ENCODE peak calls at places on chromosomes 3 and 15, in eight cellular contexts. H, S, Q, E, K, O, W and P are unnamed samples.

GRCh38 chr15:96771035-96771434 is 440.5 kb downstream of the NR2F2 start:
- DNase-seq in W (no peak), O (no peak), H (no peak), Q (no peak), S (no peak), K (no peak), E (no peak), P (no peak)

GRCh38 chr15:39957481-39957880 is 23.6 kb downstream of the EIF2AK4 start:
- DNase-seq in E (no peak), K (no peak), Q (no peak), W (no peak), O (no peak), H (no peak), S (no peak), P (no peak)

GRCh38 chr15:38440353-38441129 is 13.4 kb upstream of the FAM98B start:
- DNase-seq in W (no peak), K (no peak), H (peak; percentile 56), S (peak; percentile 34), E (peak; percentile 32), Q (peak; percentile 61), O (peak; percentile 26), P (peak; percentile 20)

GRCh38 chr3:31102196-31102879 is 207.9 kb upstream of the GADL1 start:
- DNase-seq in Q (no peak), W (no peak), O (no peak), S (no peak), H (no peak), K (no peak), E (no peak), P (no peak)

GRCh38 chr3:109396811-109397210 is 59.5 kb upstream of the DPPA4 start:
- DNase-seq in E (no peak), H (no peak), W (no peak), S (no peak), K (no peak), Q (no peak), O (no peak), P (no peak)

GRCh38 chr3:188947983-188948657 is 223.7 kb upstream of the TPRG1 start:
- DNase-seq in E (peak; percentile 97), S (peak; percentile 99), Q (peak; percentile 91), O (peak; percentile 100), H (peak; percentile 96), K (peak; percentile 95), W (peak; percentile 94), P (peak; percentile 98)

GRCh38 chr3:84958495-84959469 is at the start of gene CADM2:
- DNase-seq in Q (peak; percentile 95), H (peak; percentile 94), W (peak; percentile 88), E (peak; percentile 86), O (peak; percentile 86), S (peak; percentile 79), K (peak; percentile 90), P (peak; percentile 93)

GRCh38 chr3:71185733-71186455 is 397.6 kb downstream of the FOXP1 start:
- DNase-seq in E (no peak), K (no peak), Q (no peak), O (no peak), S (no peak), H (no peak), W (no peak), P (no peak)

GRCh38 chr15:100108346-100108745 is 233.4 kb downstream of the ADAMTS17 start:
- DNase-seq in W (no peak), O (no peak), S (peak; percentile 4), E (no peak), H (no peak), Q (no peak), K (no peak), P (no peak)

GRCh38 chr15:85667491-85668424 is 127.0 kb downstream of the KLHL25 start:
- DNase-seq in Q (peak; percentile 59), O (peak; percentile 53), W (peak; percentile 68), K (no peak), E (no peak), H (no peak), S (peak; percentile 76), P (no peak)

GRCh38 chr3:149554826-149555225 is 80.3 kb downstream of the TM4SF4 start:
- DNase-seq in S (no peak), K (no peak), W (no peak), E (no peak), Q (no peak), H (no peak), O (no peak), P (no peak)

GRCh38 chr15:68106656-68107055 is 52.5 kb downstream of the PIAS1 start:
- DNase-seq in E (no peak), Q (peak; percentile 11), K (no peak), O (no peak), S (no peak), H (no peak), W (no peak), P (no peak)

GRCh38 chr15:93308026-93308670 is 219.1 kb upstream of the RGMA start:
- DNase-seq in Q (no peak), H (no peak), E (no peak), W (no peak), K (no peak), S (no peak), O (no peak), P (no peak)

GRCh38 chr15:71013446-71013845 is 101.8 kb upstream of the THSD4 start:
- DNase-seq in O (no peak), E (no peak), W (no peak), Q (no peak), H (no peak), S (no peak), K (no peak), P (no peak)

GRCh38 chr3:14299767-14300166 is 102.6 kb upstream of the SLC6A6 start:
- DNase-seq in K (no peak), Q (no peak), H (no peak), E (no peak), S (no peak), O (no peak), W (no peak), P (no peak)

GRCh38 chr3:104291437-104291851 is 1075.3 kb upstream of the ALCAM start:
- DNase-seq in W (no peak), O (no peak), H (no peak), Q (no peak), S (no peak), E (no peak), K (no peak), P (no peak)

GRCh38 chr3:150238043-150238802 is 169.9 kb upstream of the TSC22D2 start:
- DNase-seq in H (no peak), Q (peak; percentile 69), E (no peak), S (no peak), K (no peak), O (no peak), W (no peak), P (peak; percentile 66)

GRCh38 chr3:137770066-137770805 is 6.1 kb downstream of the SOX14 start:
- DNase-seq in K (no peak), S (no peak), O (no peak), Q (no peak), H (peak; percentile 34), E (no peak), W (no peak), P (no peak)

GRCh38 chr3:137770821-137771399 is 6.8 kb downstream of the SOX14 start:
- DNase-seq in E (no peak), Q (no peak), H (no peak), W (no peak), O (no peak), S (no peak), K (no peak), P (no peak)

GRCh38 chr3:137768361-137769320 is 4.5 kb downstream of the SOX14 start:
- DNase-seq in O (no peak), H (peak; percentile 41), W (no peak), S (no peak), Q (no peak), E (no peak), K (no peak), P (no peak)

GRCh38 chr3:137768021-137768360 is 3.9 kb downstream of the SOX14 start:
- DNase-seq in H (peak; percentile 26), K (no peak), O (no peak), E (no peak), Q (no peak), W (no peak), S (no peak), P (no peak)

DNA sequence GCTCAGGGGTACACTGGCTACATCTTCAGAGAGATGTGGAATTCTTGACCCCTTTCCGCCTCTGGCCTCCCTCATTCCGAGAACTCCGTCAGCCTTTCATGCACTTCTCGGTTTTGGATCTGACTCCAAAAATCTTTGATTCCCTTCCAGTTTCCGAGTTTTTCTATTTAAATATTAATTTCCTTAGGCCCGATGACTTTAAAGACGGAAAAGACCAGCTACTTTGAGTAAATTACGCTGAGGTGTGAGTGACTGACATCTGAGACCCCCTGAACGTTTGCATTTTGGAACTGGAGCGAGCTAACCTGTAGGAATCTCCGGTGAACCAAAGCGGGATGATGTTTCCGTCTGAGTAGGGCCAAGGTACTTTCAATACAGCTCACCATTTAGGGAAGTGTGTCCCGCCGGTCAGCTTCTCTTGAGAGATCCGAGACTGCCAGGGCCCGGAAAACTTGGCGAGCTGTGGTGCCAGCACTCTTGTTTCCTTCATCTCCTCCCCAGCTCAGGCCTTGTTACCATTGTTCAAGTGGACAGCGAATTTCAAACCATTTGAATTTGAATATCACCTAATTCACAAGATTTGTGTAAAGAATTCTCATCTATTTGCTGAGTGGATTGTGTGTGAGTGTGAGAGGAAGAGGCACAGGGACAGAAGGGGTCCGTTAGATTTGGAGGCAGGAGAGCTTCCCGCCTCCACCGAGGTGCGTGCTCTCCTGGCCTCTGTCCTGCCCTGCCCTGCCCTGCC is 5.4 kb downstream of the SOX14 start:
- DNase-seq in O (no peak), E (no peak), K (no peak), S (no peak), H (no peak), W (no peak), Q (no peak), P (no peak)
- H3K9me3 ChIP-seq in O (no peaks in the 10 kb centered on the region), E (no peaks in the 10 kb centered on the region), K (no peaks in the 10 kb centered on the region), S (no peaks in the 10 kb centered on the region), H (no peaks in the 10 kb centered on the region), W (no peaks in the 10 kb centered on the region), Q (no peaks in the 10 kb centered on the region), P (no peaks in the 10 kb centered on the region)

GRCh38 chr3:159586587-159587202 is 401.9 kb upstream of the IL12A start:
- DNase-seq in O (no peak), H (no peak), W (no peak), Q (peak; percentile 52), E (no peak), S (no peak), K (no peak), P (peak; percentile 16)
- H3K4me1 ChIP-seq in O (no peaks in the 10 kb centered on the region), H (no peaks in the 10 kb centered on the region), W (no peaks in the 10 kb centered on the region), Q (no peaks in the 10 kb centered on the region), E (no peaks in the 10 kb centered on the region), S (no peaks in the 10 kb centered on the region), K (no peaks in the 10 kb centered on the region), P (peaks cover 5% of the 10 kb centered on the region)

DNA sequence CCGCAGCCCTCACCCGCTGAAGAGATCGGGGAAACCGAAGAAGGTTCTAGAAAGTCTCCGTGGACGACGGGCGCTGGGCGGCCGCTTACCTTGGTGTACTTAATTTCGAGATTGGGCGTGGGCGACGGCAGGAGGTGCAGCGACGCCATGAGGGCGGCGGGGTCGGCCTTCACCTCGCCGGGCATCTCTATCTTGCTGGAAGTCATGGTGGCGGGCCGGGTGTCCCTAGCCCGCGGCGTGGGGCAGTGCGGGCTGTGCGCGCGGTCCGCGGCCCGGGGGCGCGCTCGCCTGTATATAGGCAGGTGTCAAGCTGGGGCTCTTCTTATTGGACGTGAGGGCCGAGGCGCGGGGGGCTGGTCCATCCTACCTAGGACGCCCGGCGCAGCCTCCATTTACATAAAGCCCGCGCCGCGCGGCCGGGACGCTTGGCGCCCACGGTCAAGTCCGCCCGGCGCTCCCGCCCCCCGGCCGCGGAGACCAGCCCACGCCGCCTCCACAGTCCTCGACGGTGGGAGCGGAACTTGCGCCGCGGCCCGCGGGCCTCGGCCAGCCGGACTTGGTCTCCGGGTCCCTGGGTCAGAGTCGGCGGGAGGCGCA is at the start of gene ALDH1A2:
- DNase-seq in E (peak; percentile 4), O (no peak), Q (peak; percentile 52), H (peak; percentile 61), K (no peak), W (peak; percentile 47), S (peak; percentile 45), P (peak; percentile 7)
- H3K4me3 ChIP-seq in E (peak within 1 kb of the TSS; percentile 54), O (peak within 1 kb of the TSS; percentile 53), Q (peak within 1 kb of the TSS; percentile 38), H (peak within 1 kb of the TSS; percentile 64), K (peak within 1 kb of the TSS; percentile 55), W (peak within 1 kb of the TSS; percentile 23), S (peak within 1 kb of the TSS; percentile 58), P (peak within 1 kb of the TSS; percentile 17)

GRCh38 chr3:186640473-186640818 is 247 bp downstream of the FETUB start:
- DNase-seq in E (no peak), W (peak; percentile 60), S (no peak), K (peak; percentile 57), H (peak; percentile 50), Q (no peak), O (no peak), P (peak; percentile 5)
- H3K9me3 ChIP-seq in E (no peaks in the 10 kb centered on the region), W (no peaks in the 10 kb centered on the region), S (no peaks in the 10 kb centered on the region), K (no peaks in the 10 kb centered on the region), H (no peaks in the 10 kb centered on the region), Q (no peaks in the 10 kb centered on the region), O (no peaks in the 10 kb centered on the region), P (no peaks in the 10 kb centered on the region)